ENCODE peak calls at places on chromosomes 3 and 15, in seven cellular contexts. V is GM12878, B is H1, M is endothelial cell of umbilical vein, S is K562, Q is HCT116, E is HepG2. G is an unnamed sample.

GRCh38 chr15:92690370-92690769 is 34.8 kb upstream of the FAM174B start:
- DNase-seq in V (no peak), B (no peak), M (no peak), S (no peak), Q (no peak), E (no peak), G (no peak)

GRCh38 chr3:65979731-65980130 is 59.0 kb downstream of the MAGI1 start:
- DNase-seq in V (no peak), B (no peak), M (no peak), S (no peak), Q (no peak), E (no peak), G (no peak)

GRCh38 chr3:187243933-187244564 is 46.8 kb downstream of the RTP1 start:
- DNase-seq in V (no peak), B (no peak), M (no peak), S (no peak), Q (no peak), E (no peak), G (no peak)

GRCh38 chr3:159996018-159996417 is 7.4 kb downstream of the IL12A start:
- DNase-seq in V (no peak), B (no peak), M (no peak), S (no peak), Q (no peak), E (no peak), G (no peak)

GRCh38 chr3:49134471-49135265 is 1.8 kb upstream of the LAMB2 start:
- DNase-seq in V (no peak), B (no peak), M (no peak), S (peak), Q (peak), E (peak), G (peak)

GRCh38 chr3:86991840-86992430 is 986 bp upstream of the VGLL3 start:
- DNase-seq in V (no peak), B (no peak), M (no peak), S (no peak), Q (no peak), E (no peak), G (no peak)

GRCh38 chr3:4474683-4475490 is 7.8 kb upstream of the SUMF1 start:
- DNase-seq in V (peak), B (no peak), M (peak), S (peak), Q (no peak), E (no peak), G (peak)

GRCh38 chr3:86938706-86939105 is 52.2 kb downstream of the VGLL3 start:
- DNase-seq in V (no peak), B (no peak), M (no peak), S (no peak), Q (no peak), E (no peak), G (no peak)

GRCh38 chr3:73580343-73580742 is 44.4 kb downstream of the PDZRN3 start:
- DNase-seq in V (no peak), B (no peak), M (no peak), S (no peak), Q (no peak), E (no peak), G (no peak)

GRCh38 chr3:184737641-184738518 is 26.0 kb upstream of the MAGEF1 start:
- DNase-seq in V (no peak), B (no peak), M (peak), S (no peak), Q (no peak), E (no peak), G (no peak)

GRCh38 chr15:71272932-71273331 is 157.7 kb downstream of the THSD4 start:
- DNase-seq in V (no peak), B (no peak), M (no peak), S (no peak), Q (no peak), E (no peak), G (no peak)

GRCh38 chr15:49178477-49178876 is 8.4 kb downstream of the GALK2 start:
- DNase-seq in V (no peak), B (no peak), M (no peak), S (peak), Q (no peak), E (no peak), G (no peak)

GRCh38 chr3:168249048-168249538 is 153.4 kb upstream of the GOLIM4 start:
- DNase-seq in V (no peak), B (no peak), M (peak), S (no peak), Q (no peak), E (no peak), G (no peak)

GRCh38 chr15:32089851-32090359 is 59.6 kb downstream of the CHRNA7 start:
- DNase-seq in V (no peak), B (no peak), M (no peak), S (no peak), Q (no peak), E (no peak), G (peak)

GRCh38 chr3:129617381-129618185 is 11.1 kb upstream of the PLXND1 start:
- DNase-seq in V (no peak), B (no peak), M (no peak), S (no peak), Q (no peak), E (no peak), G (no peak)

GRCh38 chr3:121998588-121999473 is 23.2 kb downstream of the ILDR1 start:
- DNase-seq in V (no peak), B (no peak), M (peak), S (no peak), Q (no peak), E (no peak), G (no peak)

GRCh38 chr15:79025802-79026201 is 64.8 kb downstream of the RASGRF1 start:
- DNase-seq in V (no peak), B (no peak), M (no peak), S (no peak), Q (no peak), E (no peak), G (no peak)
- H3K27ac ChIP-seq in V (no peak), B (no peak), M (no peak), S (no peak), Q (no peak), E (no peak), G (no peak)

DNA sequence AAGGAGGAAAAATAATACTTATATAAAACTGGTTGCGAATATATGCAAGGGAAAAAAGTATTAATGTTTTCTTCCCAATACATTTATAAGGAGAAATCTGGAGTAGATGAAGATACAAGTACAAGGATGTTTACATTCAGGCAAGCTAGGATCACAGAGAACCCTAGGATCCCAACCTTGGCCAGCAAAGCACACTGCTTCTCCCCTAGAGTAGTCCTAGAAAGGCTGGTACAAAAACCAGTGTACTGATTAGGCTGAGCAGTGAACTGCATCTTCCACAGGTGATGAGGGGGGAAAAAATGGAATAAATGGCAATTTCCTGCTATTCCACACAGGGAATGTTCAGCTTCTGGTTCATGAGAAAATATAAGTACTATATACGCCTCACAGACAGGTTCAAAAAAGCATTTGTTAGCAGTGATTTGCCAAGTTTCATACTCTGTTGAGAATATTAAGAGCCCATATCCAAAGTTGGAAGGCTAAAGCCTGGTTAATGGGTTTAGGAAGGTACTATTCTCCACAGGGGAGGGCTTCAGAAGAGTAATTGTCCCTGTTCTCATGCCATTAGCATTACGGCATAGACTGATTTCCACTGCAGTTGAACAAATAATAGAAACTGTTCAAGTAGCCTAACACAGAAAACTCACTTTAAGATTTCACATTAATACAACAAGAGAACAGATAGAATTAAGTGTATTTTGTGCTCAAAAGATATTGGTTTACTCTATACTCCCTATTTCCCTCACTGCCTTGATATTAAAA is 10.4 kb upstream of the NMB start:
- DNase-seq in V (no peak), B (no peak), M (no peak), S (no peak), Q (no peak), E (no peak), G (no peak)
- TF ChIP-seq EZH2 in V (no peak), B (no peak), M (no peak), S (no peak), Q (no peak), E (no peak), G (no peak)

GRCh38 chr3:161682715-161683114 is 186.1 kb downstream of the OTOL1 start:
- DNase-seq in V (no peak), B (no peak), M (no peak), S (no peak), Q (no peak), E (no peak), G (no peak)
- TF ChIP-seq POLR2AphosphoS5 in V (no peak), B (no peak), M (no peak), S (no peak), Q (no peak), E (no peak), G (no peak)

DNA sequence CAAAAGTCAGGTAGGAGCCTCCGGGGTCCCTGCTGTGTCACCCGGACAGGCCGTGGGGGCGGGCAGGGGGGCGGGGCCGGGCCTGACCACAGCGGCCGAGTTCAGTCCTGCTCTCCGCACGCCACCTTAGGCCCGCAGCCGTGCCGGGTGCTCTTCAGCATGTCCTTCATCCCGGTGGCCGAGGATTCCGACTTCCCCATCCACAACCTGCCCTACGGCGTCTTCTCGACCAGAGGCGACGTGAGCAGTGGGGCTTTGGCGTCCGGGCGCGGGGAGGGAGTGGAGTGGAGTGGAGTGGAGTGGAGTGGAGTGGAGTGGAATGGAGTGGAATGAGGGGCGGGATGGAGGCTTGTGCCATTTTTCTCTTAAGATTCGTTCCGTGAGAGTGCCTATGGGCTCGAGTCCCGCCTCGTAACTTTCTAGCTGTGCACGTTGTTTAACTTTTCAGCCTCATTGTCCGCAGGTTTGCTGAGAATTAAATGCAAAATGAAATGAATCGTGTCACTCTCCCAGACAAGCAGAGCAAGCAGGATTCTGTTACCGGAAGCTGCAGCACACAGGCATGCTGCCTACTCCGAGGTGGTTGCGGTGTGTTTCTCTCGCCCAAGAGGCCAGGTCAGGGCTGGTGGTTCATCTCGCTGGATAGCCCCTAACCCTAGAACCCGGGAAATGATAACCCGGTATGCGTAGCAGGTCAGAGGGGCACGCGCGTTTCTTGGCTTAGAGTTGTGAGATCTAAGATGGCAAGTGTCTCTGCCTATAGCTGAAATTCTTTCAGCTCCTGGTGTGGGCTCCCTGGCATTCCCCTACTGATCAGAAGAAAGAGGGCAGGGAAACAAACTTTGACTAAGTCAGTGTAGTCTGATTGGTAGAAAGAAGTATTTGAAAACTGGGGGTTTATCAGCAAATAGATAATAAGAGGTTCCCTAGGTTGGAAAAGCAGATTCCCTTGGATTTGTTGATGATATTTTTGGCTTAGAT is at the start of gene FAH:
- DNase-seq in V (no peak), B (no peak), M (peak), S (no peak), Q (no peak), E (peak), G (peak)
- H3K27ac ChIP-seq in V (peak), B (peak), M (peak), S (peak), Q (peak), E (peak), G (peak)

GRCh38 chr15:100638177-100638730 is 35.9 kb downstream of the ASB7 start:
- DNase-seq in V (no peak), B (no peak), M (no peak), S (no peak), Q (no peak), E (no peak), G (no peak)

GRCh38 chr15:100642950-100643338 is 40.6 kb downstream of the ASB7 start:
- DNase-seq in V (no peak), B (no peak), M (no peak), S (no peak), Q (no peak), E (no peak), G (no peak)

DNA sequence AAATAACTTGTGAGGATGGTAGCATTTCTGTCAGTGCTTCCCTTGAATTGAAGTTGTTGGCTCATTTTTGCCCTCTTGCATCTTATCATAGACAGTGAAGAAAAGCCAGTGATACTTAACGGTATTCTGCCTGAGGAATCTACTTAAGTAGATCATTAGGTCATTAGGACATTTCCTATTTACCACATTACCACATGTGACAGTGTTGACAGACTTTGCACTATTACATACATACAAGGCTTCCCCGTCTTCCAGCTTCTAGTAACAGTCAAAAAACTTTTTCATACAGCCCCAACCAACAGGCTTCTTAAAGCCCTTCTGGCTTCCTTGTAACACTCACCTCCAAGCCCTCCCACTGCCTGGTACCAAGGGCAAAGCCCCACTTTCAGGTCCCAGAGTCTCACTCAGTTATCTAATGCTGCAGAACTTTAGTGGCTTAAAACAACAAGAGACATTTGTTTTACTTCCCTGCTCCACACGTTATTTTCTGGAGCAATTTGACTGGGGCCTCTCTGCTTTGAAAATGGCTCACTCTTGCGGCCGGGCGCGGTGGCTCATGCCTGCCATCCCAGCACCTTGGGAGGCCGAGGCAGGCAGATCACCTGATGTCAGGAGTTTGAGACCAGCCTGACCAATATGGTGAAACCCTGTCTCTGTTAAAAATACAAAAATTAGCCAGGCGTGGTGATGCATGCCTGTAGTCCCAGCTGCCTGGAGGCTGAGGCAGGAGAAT is 40.0 kb downstream of the ASB7 start:
- DNase-seq in V (no peak), B (no peak), M (no peak), S (no peak), Q (no peak), E (no peak), G (no peak)
- TF ChIP-seq EZH2 in V (no peak), B (no peak), M (no peak), S (no peak), Q (no peak), E (no peak), G (no peak)

DNA sequence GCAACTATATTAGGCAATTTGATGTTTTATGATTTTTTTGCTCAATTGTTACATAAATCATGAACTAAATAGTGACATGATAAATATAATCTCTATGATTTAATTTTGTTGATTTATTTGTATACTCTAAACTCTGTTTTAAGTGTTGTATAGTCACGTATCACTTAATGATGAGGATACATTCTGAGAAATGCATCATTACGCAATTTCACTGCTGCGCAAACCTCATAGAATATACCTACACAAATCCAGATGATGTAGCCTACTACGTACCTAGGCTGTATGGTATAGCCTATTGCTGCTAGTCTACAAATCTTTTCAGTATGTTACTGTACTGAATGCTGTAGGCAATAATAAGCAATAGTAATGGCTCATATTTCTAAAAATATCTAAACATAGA is 1029.8 kb downstream of the SI start:
- DNase-seq in V (no peak), B (no peak), M (no peak), S (no peak), Q (no peak), E (no peak), G (no peak)
- TF ChIP-seq POLR2AphosphoS5 in V (no peak), B (no peak), M (no peak), S (no peak), Q (no peak), E (no peak), G (no peak)

GRCh38 chr15:100734606-100735005 is 132.2 kb downstream of the ASB7 start:
- DNase-seq in V (no peak), B (no peak), M (no peak), S (no peak), Q (no peak), E (no peak), G (no peak)
- H3K27ac ChIP-seq in V (no peak), B (no peak), M (no peak), S (no peak), Q (no peak), E (no peak), G (no peak)

DNA sequence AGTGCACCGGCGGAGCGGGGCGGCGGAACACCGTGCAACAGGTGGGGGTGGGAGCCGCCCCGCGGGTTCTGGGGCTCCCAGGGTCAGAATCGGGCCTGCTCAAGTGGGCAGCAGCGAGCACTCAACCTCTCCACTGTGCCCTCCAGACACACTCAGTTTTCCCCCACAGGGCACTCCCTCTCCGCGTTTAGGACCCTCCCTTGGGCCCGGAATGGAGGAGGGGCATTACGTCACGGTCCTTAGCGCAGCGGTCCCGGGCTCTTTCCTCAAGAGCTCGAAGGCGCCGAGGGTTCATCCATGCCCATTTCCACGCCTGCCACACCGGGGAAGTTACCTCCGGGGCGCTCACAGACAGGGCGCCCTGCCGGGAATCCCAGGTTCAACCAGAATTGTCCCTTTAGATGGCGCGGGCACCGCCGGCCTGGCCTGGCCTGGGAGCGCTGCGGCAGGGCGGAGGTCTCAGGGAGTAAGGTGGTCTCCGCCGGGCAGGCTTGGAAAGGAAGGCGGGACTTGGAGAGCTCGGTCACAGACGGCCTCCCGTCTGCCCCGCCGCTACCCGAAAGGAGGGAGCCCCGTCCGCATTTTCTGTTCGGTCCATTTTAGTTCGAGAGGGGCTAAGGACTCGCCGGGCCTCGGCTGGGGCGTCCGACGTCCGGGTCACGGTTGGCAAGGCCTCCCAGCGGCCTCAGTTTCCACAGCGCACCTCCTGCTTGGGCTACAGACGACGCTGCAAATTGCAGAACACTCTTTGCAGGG is 5.1 kb downstream of the RNU6-1 start:
- DNase-seq in V (no peak), B (no peak), M (no peak), S (no peak), Q (no peak), E (no peak), G (peak)
- TF ChIP-seq EZH2 in V (no peak), B (no peak), M (no peak), S (no peak), Q (no peak), E (peak), G (no peak)

GRCh38 chr3:188578579-188579363 is 424.8 kb downstream of the LPP start:
- DNase-seq in V (no peak), B (no peak), M (peak), S (no peak), Q (no peak), E (no peak), G (no peak)
- TF ChIP-seq POLR2AphosphoS5 in V (no peak), B (no peak), M (no peak), S (no peak), Q (no peak), E (no peak), G (no peak)

G was measured in GM23338.